ENCODE peak calls at places on chromosomes 11 and 22, in seven cellular contexts. One of them, this sample, is unnamed.

GRCh38 chr22:46150615-46151423 is 493 bp downstream of the PPARA start:
- DNase-seq in uterus: peak; percentile 47
- DNase-seq in Peyer's patch: peak; percentile 70
- DNase-seq in HCT116: no peak
- DNase-seq in prostate gland: peak; percentile 23
- DNase-seq in A549: peak; percentile 31
- DNase-seq in spleen: peak; percentile 90
- DNase-seq in this sample: peak; percentile 37

GRCh38 chr22:46895753-46896152 is 133.3 kb downstream of the TBC1D22A start:
- DNase-seq in uterus: no peak
- DNase-seq in Peyer's patch: no peak
- DNase-seq in HCT116: no peak
- DNase-seq in prostate gland: no peak
- DNase-seq in A549: no peak
- DNase-seq in spleen: no peak
- DNase-seq in this sample: no peak

GRCh38 chr11:34425863-34426262 is 12.9 kb upstream of the CAT start:
- DNase-seq in uterus: no peak
- DNase-seq in Peyer's patch: no peak
- DNase-seq in HCT116: no peak
- DNase-seq in prostate gland: peak; percentile 23
- DNase-seq in A549: no peak
- DNase-seq in spleen: no peak
- DNase-seq in this sample: no peak

GRCh38 chr11:46991391-46991790 is 54.8 kb downstream of the CSTPP1 start:
- DNase-seq in uterus: no peak
- DNase-seq in Peyer's patch: no peak
- DNase-seq in HCT116: no peak
- DNase-seq in prostate gland: no peak
- DNase-seq in A549: no peak
- DNase-seq in spleen: no peak
- DNase-seq in this sample: no peak

GRCh38 chr11:121841487-121842167 is 274.4 kb downstream of the BLID start:
- DNase-seq in uterus: no peak
- DNase-seq in Peyer's patch: no peak
- DNase-seq in HCT116: no peak
- DNase-seq in prostate gland: no peak
- DNase-seq in A549: no peak
- DNase-seq in spleen: no peak
- DNase-seq in this sample: peak; percentile 19

GRCh38 chr11:6390718-6391547 is 659 bp downstream of the SMPD1 start:
- DNase-seq in uterus: peak; percentile 26
- DNase-seq in Peyer's patch: no peak
- DNase-seq in HCT116: no peak
- DNase-seq in prostate gland: no peak
- DNase-seq in A549: no peak
- DNase-seq in spleen: peak; percentile 75
- DNase-seq in this sample: no peak

GRCh38 chr11:38582151-38582550 is 1984.1 kb upstream of the RAG2 start:
- DNase-seq in uterus: no peak
- DNase-seq in Peyer's patch: no peak
- DNase-seq in HCT116: no peak
- DNase-seq in prostate gland: no peak
- DNase-seq in A549: no peak
- DNase-seq in spleen: no peak
- DNase-seq in this sample: no peak

GRCh38 chr22:43239956-43240355 is 53.0 kb upstream of the TTLL12 start:
- DNase-seq in uterus: no peak
- DNase-seq in Peyer's patch: no peak
- DNase-seq in HCT116: no peak
- DNase-seq in prostate gland: no peak
- DNase-seq in A549: no peak
- DNase-seq in spleen: no peak
- DNase-seq in this sample: no peak

GRCh38 chr11:72570893-72571741 is 103.1 kb downstream of the PDE2A start:
- DNase-seq in uterus: no peak
- DNase-seq in Peyer's patch: peak; percentile 15
- DNase-seq in HCT116: no peak
- DNase-seq in prostate gland: no peak
- DNase-seq in A549: no peak
- DNase-seq in spleen: no peak
- DNase-seq in this sample: no peak
- H3K27ac ChIP-seq in uterus: no peak overlapping the region
- H3K27ac ChIP-seq in Peyer's patch: no peak overlapping the region
- H3K27ac ChIP-seq in HCT116: no peak overlapping the region
- H3K27ac ChIP-seq in prostate gland: no peak overlapping the region
- H3K27ac ChIP-seq in A549: peak overlapping the region; percentile 5
- H3K27ac ChIP-seq in spleen: no peak overlapping the region
- H3K27ac ChIP-seq in this sample: no peak overlapping the region

DNA sequence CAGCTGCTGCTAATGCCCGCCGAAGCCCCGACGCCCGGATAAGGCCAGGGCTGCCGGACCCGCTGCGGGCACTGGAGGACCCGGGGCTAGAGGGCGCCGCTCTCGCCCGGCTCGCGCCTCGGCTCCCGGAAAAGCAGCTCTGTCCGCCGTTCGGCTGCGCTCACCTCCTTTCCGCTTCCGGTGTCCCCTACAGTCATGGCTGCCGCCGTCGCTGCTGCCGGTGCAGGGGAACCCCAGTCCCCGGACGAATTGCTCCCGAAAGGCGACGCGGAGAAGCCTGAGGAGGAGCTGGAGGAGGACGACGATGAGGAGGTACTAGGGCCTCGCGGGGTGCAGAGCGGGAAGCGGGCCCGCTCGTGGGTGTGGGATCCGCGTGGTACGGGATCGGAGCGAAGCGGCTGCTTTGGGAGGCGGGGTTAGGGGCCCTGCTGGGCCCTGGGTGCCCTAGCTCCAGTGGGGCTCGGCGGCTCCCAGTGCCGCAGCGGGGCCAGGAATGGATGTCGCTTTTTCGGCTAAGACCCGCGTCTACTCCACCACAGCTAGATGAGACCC is at the start of gene TOMM22:
- DNase-seq in uterus: peak; percentile 87
- DNase-seq in Peyer's patch: peak; percentile 94
- DNase-seq in HCT116: peak; percentile 72
- DNase-seq in prostate gland: peak; percentile 89
- DNase-seq in A549: peak; percentile 87
- DNase-seq in spleen: peak; percentile 98
- DNase-seq in this sample: peak; percentile 92
- TF ChIP-seq POLR2A in uterus: peak; percentile 35
- TF ChIP-seq POLR2A in Peyer's patch: peak; percentile 74
- TF ChIP-seq POLR2A in HCT116: peak; percentile 77
- TF ChIP-seq POLR2A in prostate gland: peak; percentile 54
- TF ChIP-seq POLR2A in A549: peak; percentile 60
- TF ChIP-seq POLR2A in spleen: no peak
- TF ChIP-seq POLR2A in this sample: peak; percentile 49

DNA sequence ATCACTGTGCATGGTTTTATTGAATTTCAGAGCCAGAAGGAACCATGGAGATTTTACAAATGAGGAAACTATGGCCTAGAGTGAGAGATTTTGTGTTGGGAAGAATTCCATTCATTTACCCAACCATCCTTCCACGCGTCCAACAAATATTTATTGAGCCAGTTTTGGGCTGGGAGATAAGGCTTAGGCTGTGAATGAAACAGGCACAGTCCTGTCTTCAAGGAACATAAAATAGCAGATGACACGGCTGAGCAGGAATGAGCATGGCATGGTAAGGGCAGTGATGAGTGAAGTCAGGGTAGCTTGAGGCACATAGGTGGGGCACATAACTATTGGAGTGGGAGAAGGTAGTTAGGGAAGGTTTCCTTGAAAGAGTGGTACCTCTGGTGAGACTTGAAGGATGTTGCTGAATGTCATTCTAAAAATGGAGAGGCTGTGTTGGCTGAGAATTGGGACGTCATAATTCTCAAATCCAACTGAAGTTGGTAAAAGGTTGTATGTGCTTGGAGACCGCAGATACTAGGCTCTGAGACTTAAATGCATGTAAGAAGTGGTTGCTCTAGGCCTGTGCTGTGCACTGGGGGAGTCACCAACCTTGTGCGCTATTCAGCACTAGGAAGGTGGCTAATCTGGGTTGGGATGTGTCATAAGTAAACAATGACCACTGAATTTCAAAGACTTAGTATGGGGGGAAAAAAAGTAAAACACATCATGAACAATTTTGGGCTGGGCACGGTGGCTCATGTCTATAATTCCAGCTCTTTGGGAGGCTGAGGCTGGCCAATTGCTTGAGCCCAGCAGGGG is 51.8 kb downstream of the TEAD1 start:
- DNase-seq in uterus: no peak
- DNase-seq in Peyer's patch: no peak
- DNase-seq in HCT116: peak; percentile 48
- DNase-seq in prostate gland: no peak
- DNase-seq in A549: no peak
- DNase-seq in spleen: no peak
- DNase-seq in this sample: no peak
- H3K27ac ChIP-seq in uterus: no peak overlapping the region
- H3K27ac ChIP-seq in Peyer's patch: no peak overlapping the region
- H3K27ac ChIP-seq in HCT116: peak overlapping the region; percentile 83
- H3K27ac ChIP-seq in prostate gland: no peak overlapping the region
- H3K27ac ChIP-seq in A549: peak overlapping the region; percentile 73
- H3K27ac ChIP-seq in spleen: no peak overlapping the region
- H3K27ac ChIP-seq in this sample: no peak overlapping the region

DNA sequence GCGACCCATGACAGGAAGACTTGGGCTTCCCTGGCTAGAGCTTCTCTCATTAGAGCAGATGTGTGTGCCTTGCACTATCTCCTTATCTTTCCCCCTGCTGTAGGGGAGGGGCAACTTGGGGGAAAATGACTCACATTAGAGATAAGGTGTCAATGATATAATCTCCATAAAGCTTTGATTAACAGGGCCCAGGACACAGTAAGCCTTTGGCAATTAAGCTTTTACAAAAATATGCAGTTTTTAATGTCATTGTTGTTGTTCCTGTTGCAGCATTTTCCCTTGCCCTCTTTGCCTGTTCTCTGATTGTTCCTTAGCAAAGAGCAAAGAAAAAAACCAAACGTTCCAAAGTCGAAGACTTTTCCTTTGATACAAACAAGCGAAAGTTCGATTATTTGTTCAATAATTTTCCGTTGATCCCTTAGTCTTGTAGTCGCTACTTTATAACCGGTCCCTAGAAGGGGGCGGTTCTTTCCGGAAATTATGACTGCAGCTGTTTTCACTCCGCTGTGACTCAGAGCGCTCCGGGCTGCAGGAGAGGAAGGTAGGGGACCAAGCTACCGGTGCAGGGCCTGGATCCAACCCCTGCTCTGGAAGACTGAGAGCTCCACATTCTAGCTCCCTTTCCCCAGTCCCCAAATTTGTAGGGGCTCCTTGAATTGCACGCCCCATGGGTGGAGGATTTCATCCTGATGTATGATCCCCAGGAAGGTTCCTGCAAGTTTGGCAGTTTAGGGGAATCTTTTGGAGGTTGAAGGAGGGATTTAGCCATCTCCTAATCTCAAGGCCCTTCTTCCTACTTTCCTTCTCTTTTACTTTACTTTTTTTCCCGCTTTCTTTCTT is at the start of gene VWA5A:
- DNase-seq in uterus: peak; percentile 74
- DNase-seq in Peyer's patch: peak; percentile 93
- DNase-seq in HCT116: peak; percentile 82
- DNase-seq in prostate gland: peak; percentile 87
- DNase-seq in A549: peak; percentile 15
- DNase-seq in spleen: peak; percentile 87
- DNase-seq in this sample: peak; percentile 92
- TF ChIP-seq POLR2A in uterus: no peak
- TF ChIP-seq POLR2A in Peyer's patch: peak; percentile 97
- TF ChIP-seq POLR2A in HCT116: no peak
- TF ChIP-seq POLR2A in prostate gland: peak; percentile 82
- TF ChIP-seq POLR2A in A549: no peak
- TF ChIP-seq POLR2A in spleen: peak; percentile 47
- TF ChIP-seq POLR2A in this sample: peak; percentile 97

GRCh38 chr22:25120761-25121212 is 78.9 kb upstream of the CRYBB3 start:
- DNase-seq in uterus: peak; percentile 24
- DNase-seq in Peyer's patch: no peak
- DNase-seq in HCT116: no peak
- DNase-seq in prostate gland: peak; percentile 64
- DNase-seq in A549: no peak
- DNase-seq in spleen: no peak
- DNase-seq in this sample: peak; percentile 77
- H3K27ac ChIP-seq in uterus: peak overlapping the region; percentile 64
- H3K27ac ChIP-seq in Peyer's patch: peak overlapping the region; percentile 63
- H3K27ac ChIP-seq in HCT116: peak overlapping the region; percentile 49
- H3K27ac ChIP-seq in prostate gland: peak overlapping the region; percentile 71
- H3K27ac ChIP-seq in A549: peak overlapping the region; percentile 59
- H3K27ac ChIP-seq in spleen: no peak overlapping the region
- H3K27ac ChIP-seq in this sample: peak overlapping the region; percentile 88

GRCh38 chr22:28741758-28742561 is at the start of the genes CHEK2 and HSCB:
- DNase-seq in uterus: peak; percentile 98
- DNase-seq in Peyer's patch: peak; percentile 99
- DNase-seq in HCT116: peak; percentile 97
- DNase-seq in prostate gland: peak; percentile 99
- DNase-seq in A549: peak; percentile 89
- DNase-seq in spleen: peak; percentile 97
- DNase-seq in this sample: peak; percentile 98
- TF ChIP-seq POLR2A in uterus: peak; percentile 36
- TF ChIP-seq POLR2A in Peyer's patch: peak; percentile 73
- TF ChIP-seq POLR2A in HCT116: peak; percentile 43
- TF ChIP-seq POLR2A in prostate gland: peak; percentile 46
- TF ChIP-seq POLR2A in A549: peak; percentile 50
- TF ChIP-seq POLR2A in spleen: peak; percentile 36
- TF ChIP-seq POLR2A in this sample: peak; percentile 37

DNA sequence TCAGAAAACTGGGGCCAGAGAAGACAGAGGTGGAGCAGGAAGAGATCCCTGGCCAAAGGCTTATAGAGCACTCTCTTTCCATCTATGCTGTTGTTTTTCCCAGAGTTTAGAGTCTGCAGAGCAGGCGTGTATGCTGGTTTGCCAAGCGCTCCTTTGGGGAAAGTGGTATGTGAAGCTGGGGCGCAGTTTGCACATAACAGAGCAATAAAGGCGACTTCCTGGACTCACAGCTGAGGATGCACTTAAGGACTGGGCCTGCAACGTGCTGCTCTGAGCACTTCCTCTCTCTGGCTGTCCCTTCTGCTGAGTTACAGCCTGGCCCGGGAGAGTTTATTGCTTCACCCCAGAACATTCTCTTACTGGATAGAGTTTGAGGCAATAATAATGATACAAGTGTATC is 41.7 kb downstream of the THAP12 start:
- DNase-seq in uterus: peak; percentile 69
- DNase-seq in Peyer's patch: peak; percentile 54
- DNase-seq in HCT116: no peak
- DNase-seq in prostate gland: no peak
- DNase-seq in A549: no peak
- DNase-seq in spleen: no peak
- DNase-seq in this sample: no peak
- H3K27ac ChIP-seq in uterus: peak overlapping the region; percentile 57
- H3K27ac ChIP-seq in Peyer's patch: peak overlapping the region; percentile 20
- H3K27ac ChIP-seq in HCT116: no peak overlapping the region
- H3K27ac ChIP-seq in prostate gland: peak overlapping the region; percentile 19
- H3K27ac ChIP-seq in A549: no peak overlapping the region
- H3K27ac ChIP-seq in spleen: peak overlapping the region; percentile 2
- H3K27ac ChIP-seq in this sample: no peak overlapping the region